ENCODE peak calls at places on chromosomes 11 and 22, in nine cellular contexts. M is CD8-positive, alpha-beta T cell; X is LHCN-M2; J is skeletal muscle cell; E is activated T-helper 9 cell treated with anti-CD3 and anti-CD28 coated beads, Interleukin-2, amount 50 U/mL, for 16 hours; I is C1 segment of cervical spinal cord; Z is stimulated activated CD8-positive, alpha-beta memory T cell treated with anti-CD3 and anti-CD28 coated beads, Interleukin-7, amount 100 ng/mL, for 24 hours; G is endothelial cell; A is NAMALWA. O is an unnamed sample.

GRCh38 chr22:44386386-44387035 is 73.8 kb upstream of the SHISAL1 start:
- DNase-seq in E (no peak), G (no peak), I (no peak), A (no peak), M (no peak), Z (no peak), X (no peak), J (no peak), O (no peak)

GRCh38 chr11:100769617-100770016 is 82.5 kb downstream of the ARHGAP42 start:
- DNase-seq in I (no peak), X (no peak), G (no peak), J (no peak), Z (no peak), E (no peak), A (no peak), M (no peak), O (no peak)

GRCh38 chr22:46209262-46209661 is 40.8 kb downstream of the CDPF1 start:
- DNase-seq in I (no peak), Z (no peak), J (no peak), M (no peak), E (no peak), A (no peak), X (no peak), G (no peak), O (no peak)

GRCh38 chr11:11982461-11982860 is 26.0 kb downstream of the DKK3 start:
- DNase-seq in I (no peak), M (no peak), J (no peak), E (no peak), X (no peak), G (no peak), A (no peak), Z (no peak), O (no peak)

GRCh38 chr11:96188625-96189006 is 154.4 kb downstream of the MAML2 start:
- DNase-seq in X (peak; percentile 53), I (no peak), A (no peak), G (no peak), E (no peak), J (peak; percentile 39), M (no peak), Z (no peak), O (no peak)

GRCh38 chr11:74992852-74993251 is 4.1 kb downstream of the NEU3 start:
- DNase-seq in J (no peak), M (no peak), E (no peak), X (no peak), Z (no peak), A (no peak), I (no peak), G (no peak), O (no peak)

GRCh38 chr11:12019867-12020416 is 11.5 kb upstream of the DKK3 start:
- DNase-seq in E (no peak), X (no peak), A (no peak), I (no peak), G (no peak), Z (no peak), M (no peak), J (no peak), O (no peak)

GRCh38 chr11:43119275-43119970 is 192.4 kb upstream of the API5 start:
- DNase-seq in I (no peak), G (no peak), X (no peak), A (peak; percentile 12), Z (no peak), M (no peak), J (no peak), E (no peak), O (no peak)

GRCh38 chr22:34015642-34016041 is 95.4 kb upstream of the LARGE1 start:
- DNase-seq in G (no peak), J (no peak), A (no peak), I (no peak), M (no peak), X (no peak), Z (no peak), E (no peak), O (no peak)

GRCh38 chr22:37256075-37256726 is 12.1 kb upstream of the RAC2 start:
- DNase-seq in X (no peak), E (no peak), A (no peak), M (no peak), J (no peak), G (no peak), Z (no peak), I (no peak), O (no peak)

GRCh38 chr22:48301421-48301820 is 1526.3 kb downstream of the BRD1 start:
- DNase-seq in E (no peak), X (no peak), J (no peak), M (no peak), A (no peak), I (no peak), Z (no peak), G (no peak), O (no peak)

GRCh38 chr11:116534270-116534975 is 238.4 kb downstream of the BUD13 start:
- DNase-seq in Z (no peak), A (no peak), M (no peak), G (no peak), J (no peak), E (no peak), X (no peak), I (no peak), O (no peak)

GRCh38 chr22:40325315-40325714 is 21.0 kb upstream of the ADSL start:
- DNase-seq in M (peak; percentile 40), I (no peak), E (peak; percentile 59), A (no peak), J (no peak), Z (peak; percentile 37), X (no peak), G (no peak), O (no peak)

GRCh38 chr22:43209523-43209890 is 22.6 kb upstream of the TTLL12 start:
- DNase-seq in Z (no peak), I (no peak), A (no peak), E (no peak), M (no peak), J (no peak), X (no peak), G (no peak), O (no peak)

GRCh38 chr11:32829680-32830412 is at the start of gene PRRG4:
- DNase-seq in I (no peak), G (peak; percentile 46), A (peak; percentile 67), Z (peak; percentile 1), M (no peak), E (no peak), X (peak; percentile 26), J (no peak), O (no peak)

GRCh38 chr22:36183446-36183845 is 18.2 kb downstream of the APOL4 start:
- DNase-seq in G (no peak), Z (no peak), I (no peak), X (no peak), A (no peak), E (no peak), J (no peak), M (no peak), O (no peak)